ENCODE peak calls at places on chromosomes 1 and 21, in eight cellular contexts. P is HCT116, K is HepG2, F is endothelial cell of umbilical vein, X is GM23338, B is K562, Y is H1, Q is GM12878. J is an unnamed sample.

GRCh38 chr1:98048234-98048633 is 127.4 kb upstream of the DPYD start:
- DNase-seq in P (no peak), K (peak), F (peak), X (peak), B (no peak), Y (peak), Q (no peak), J (peak)

GRCh38 chr1:95029532-95029931 is 43.2 kb downstream of the ALG14 start:
- DNase-seq in P (no peak), K (no peak), F (no peak), X (no peak), B (no peak), Y (no peak), Q (no peak), J (no peak)

GRCh38 chr21:17554120-17554519 is 41.3 kb downstream of the CXADR start:
- DNase-seq in P (no peak), K (no peak), F (no peak), X (no peak), B (no peak), Y (no peak), Q (no peak), J (no peak)

GRCh38 chr1:101203812-101204540 is 32.8 kb upstream of the S1PR1 start:
- DNase-seq in P (no peak), K (no peak), F (peak), X (no peak), B (no peak), Y (no peak), Q (no peak), J (peak)

GRCh38 chr1:237042467-237042891 is 495 bp downstream of the RYR2 start:
- DNase-seq in P (no peak), K (no peak), F (no peak), X (peak), B (no peak), Y (peak), Q (no peak), J (no peak)

GRCh38 chr1:116495534-116495933 is 75.3 kb downstream of the CD58 start:
- DNase-seq in P (no peak), K (no peak), F (no peak), X (no peak), B (no peak), Y (no peak), Q (no peak), J (no peak)

GRCh38 chr1:167627865-167628641 is 2.0 kb upstream of the RCSD1 start:
- DNase-seq in P (no peak), K (peak), F (no peak), X (no peak), B (peak), Y (no peak), Q (peak), J (no peak)

GRCh38 chr1:223393275-223394214 is at the start of gene CCDC185:
- DNase-seq in P (no peak), K (no peak), F (no peak), X (peak), B (no peak), Y (peak), Q (no peak), J (no peak)

GRCh38 chr1:191757003-191757402 is 401.3 kb upstream of the RGS18 start:
- DNase-seq in P (no peak), K (no peak), F (no peak), X (no peak), B (no peak), Y (no peak), Q (no peak), J (peak)

GRCh38 chr1:204348722-204349121 is 11.0 kb downstream of the PLEKHA6 start:
- DNase-seq in P (no peak), K (peak), F (peak), X (peak), B (peak), Y (no peak), Q (no peak), J (no peak)

GRCh38 chr1:59994302-59995198 is 68.0 kb upstream of the CYP2J2 start:
- DNase-seq in P (no peak), K (no peak), F (no peak), X (no peak), B (no peak), Y (no peak), Q (no peak), J (no peak)

GRCh38 chr1:53328490-53329182 is 766 bp upstream of the LRP8 start:
- DNase-seq in P (no peak), K (no peak), F (no peak), X (peak), B (no peak), Y (peak), Q (no peak), J (no peak)

GRCh38 chr1:228363686-228364067 is 43.0 kb downstream of the TRIM11 start:
- DNase-seq in P (no peak), K (no peak), F (no peak), X (no peak), B (no peak), Y (no peak), Q (no peak), J (no peak)

GRCh38 chr1:163673756-163674155 is 352.0 kb downstream of the NUF2 start:
- DNase-seq in P (no peak), K (no peak), F (no peak), X (no peak), B (no peak), Y (no peak), Q (no peak), J (no peak)

GRCh38 chr1:8090241-8090702 is 64.2 kb upstream of the ERRFI1 start:
- DNase-seq in P (no peak), K (no peak), F (peak), X (no peak), B (no peak), Y (no peak), Q (no peak), J (peak)

GRCh38 chr1:178091986-178092745 is 1.7 kb upstream of the RASAL2 start:
- DNase-seq in P (no peak), K (peak), F (no peak), X (no peak), B (no peak), Y (no peak), Q (no peak), J (no peak)

GRCh38 chr1:148263128-148263905 is 111.2 kb upstream of the NBPF11 start:
- DNase-seq in P (peak), K (peak), F (peak), X (peak), B (peak), Y (peak), Q (peak), J (no peak)

GRCh38 chr1:224632381-224632871 is 16.3 kb downstream of the CNIH3 start:
- DNase-seq in P (no peak), K (no peak), F (peak), X (no peak), B (no peak), Y (no peak), Q (no peak), J (no peak)

GRCh38 chr21:34362136-34362444 is 1.7 kb upstream of the KCNE2 start:
- DNase-seq in P (no peak), K (no peak), F (no peak), X (no peak), B (no peak), Y (no peak), Q (no peak), J (no peak)

GRCh38 chr21:28745131-28746055 is 247.3 kb downstream of the LTN1 start:
- DNase-seq in P (peak), K (peak), F (peak), X (peak), B (peak), Y (peak), Q (peak), J (peak)

GRCh38 chr1:59354754-59355337 is 58.0 kb downstream of the FGGY start:
- DNase-seq in P (no peak), K (no peak), F (no peak), X (no peak), B (no peak), Y (no peak), Q (no peak), J (no peak)

GRCh38 chr1:243850368-243851128 is 505 bp upstream of the AKT3 start:
- DNase-seq in P (no peak), K (peak), F (peak), X (peak), B (peak), Y (peak), Q (no peak), J (no peak)
- TF ChIP-seq POLR2AphosphoS5 in P (no peak), K (no peak), F (peak), X (no peak), B (no peak), Y (no peak), Q (no peak), J (no peak)

GRCh38 chr1:212413902-212414327 is 771 bp downstream of the PACC1 start:
- DNase-seq in P (no peak), K (no peak), F (no peak), X (no peak), B (no peak), Y (peak), Q (no peak), J (no peak)

GRCh38 chr1:212414328-212415106 is at the start of gene PACC1:
- DNase-seq in P (peak), K (peak), F (peak), X (peak), B (peak), Y (peak), Q (peak), J (peak)

GRCh38 chr1:212415107-212415841 is 588 bp upstream of the PACC1 start:
- DNase-seq in P (no peak), K (no peak), F (no peak), X (peak), B (peak), Y (peak), Q (no peak), J (no peak)

GRCh38 chr1:212410231-212410825 is 4.4 kb downstream of the PACC1 start:
- DNase-seq in P (no peak), K (peak), F (no peak), X (no peak), B (no peak), Y (no peak), Q (no peak), J (no peak)

DNA sequence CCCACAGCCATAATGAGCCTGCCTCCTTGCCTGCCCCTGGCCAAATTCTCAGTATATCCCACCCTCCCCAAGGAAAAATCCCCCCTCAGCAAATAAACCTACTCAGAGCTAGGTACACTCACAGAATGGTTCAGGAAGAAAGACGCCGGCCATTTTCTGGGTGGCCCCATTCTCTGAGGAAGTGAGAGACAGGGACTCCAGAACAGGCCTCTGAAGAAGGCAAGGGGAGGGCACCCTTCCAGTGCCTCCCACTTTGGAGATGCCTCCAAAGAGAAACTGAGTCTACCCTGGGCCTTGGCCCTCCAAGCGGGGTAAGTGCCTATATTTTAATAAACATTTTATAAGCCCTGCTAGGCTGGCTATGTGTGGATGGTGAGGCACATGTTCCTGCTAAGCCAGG is 2.3 kb downstream of the PACC1 start:
- DNase-seq in P (no peak), K (no peak), F (no peak), X (no peak), B (no peak), Y (no peak), Q (no peak), J (no peak)
- H3K4me3 ChIP-seq in P (no peak), K (no peak), F (no peak), X (no peak), B (no peak), Y (no peak), Q (peak), J (no peak)

GRCh38 chr1:241513378-241513777 is 6.2 kb downstream of the FH start:
- DNase-seq in P (no peak), K (no peak), F (no peak), X (no peak), B (no peak), Y (no peak), Q (no peak), J (no peak)
- TF ChIP-seq EZH2 in P (no peak), K (no peak), F (no peak), X (no peak), B (no peak), Y (no peak), Q (no peak), J (no peak)

GRCh38 chr1:175192630-175193338 is at the start of gene KIAA0040:
- DNase-seq in P (peak), K (peak), F (peak), X (peak), B (peak), Y (peak), Q (no peak), J (no peak)
- TF ChIP-seq POLR2AphosphoS5 in P (peak), K (no peak), F (no peak), X (peak), B (no peak), Y (no peak), Q (no peak), J (no peak)

DNA sequence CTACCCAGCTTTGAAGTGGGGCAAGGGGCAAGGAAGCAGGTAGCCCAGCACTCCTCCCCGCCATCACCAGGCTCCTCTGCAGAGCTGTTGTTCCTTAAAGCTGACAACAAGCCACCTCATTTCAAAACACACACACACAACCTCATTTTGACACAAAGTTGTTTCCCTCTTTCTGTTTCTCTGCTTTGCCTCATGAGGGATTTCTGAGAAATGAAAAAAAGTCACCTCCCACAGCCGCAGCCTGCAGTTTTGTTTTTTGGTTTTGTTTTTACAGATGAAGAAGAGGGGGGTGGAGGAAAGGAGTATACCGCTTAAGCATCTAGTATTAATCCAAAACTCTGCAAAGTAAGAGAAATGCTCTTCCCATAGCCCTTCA is 12.1 kb downstream of the MCL1 start:
- DNase-seq in P (no peak), K (no peak), F (no peak), X (no peak), B (no peak), Y (no peak), Q (peak), J (no peak)
- H3K4me3 ChIP-seq in P (no peak), K (no peak), F (no peak), X (peak), B (no peak), Y (peak), Q (peak), J (no peak)

GRCh38 chr1:156860639-156861423 is at the start of gene NTRK1:
- DNase-seq in P (no peak), K (no peak), F (peak), X (peak), B (peak), Y (peak), Q (no peak), J (no peak)
- TF ChIP-seq EZH2 in P (no peak), K (peak), F (peak), X (peak), B (no peak), Y (peak), Q (no peak), J (no peak)

DNA sequence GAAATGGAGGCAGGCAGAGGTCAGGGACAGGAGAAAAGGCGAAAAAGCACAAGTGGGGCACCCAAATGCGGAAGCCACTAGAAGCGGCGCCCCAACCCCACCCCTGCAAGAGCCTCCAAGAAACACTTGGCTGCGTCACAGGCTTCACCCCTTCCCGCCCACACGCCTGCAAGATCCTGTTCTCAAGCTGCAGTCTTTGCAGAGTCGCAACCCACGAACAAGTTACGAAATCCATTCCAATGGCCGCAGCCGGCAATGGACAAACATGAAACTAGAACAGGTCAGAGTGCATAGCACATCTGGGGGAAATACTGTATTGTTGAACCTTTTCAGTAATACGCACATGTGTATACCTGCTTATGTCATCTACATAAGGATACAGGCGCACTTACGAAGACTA is 103.6 kb downstream of the PSMG1 start:
- DNase-seq in P (no peak), K (peak), F (no peak), X (no peak), B (no peak), Y (no peak), Q (no peak), J (no peak)
- TF ChIP-seq POLR2AphosphoS5 in P (no peak), K (no peak), F (no peak), X (no peak), B (no peak), Y (no peak), Q (no peak), J (no peak)

GRCh38 chr1:112599513-112599912 is 19.4 kb downstream of the ST7L start:
- DNase-seq in P (no peak), K (no peak), F (no peak), X (no peak), B (no peak), Y (no peak), Q (no peak), J (no peak)

GRCh38 chr1:112603012-112603411 is 15.9 kb downstream of the ST7L start:
- DNase-seq in P (no peak), K (no peak), F (no peak), X (no peak), B (no peak), Y (no peak), Q (no peak), J (no peak)

GRCh38 chr1:112605633-112606327 is 13.2 kb downstream of the ST7L start:
- DNase-seq in P (no peak), K (no peak), F (no peak), X (no peak), B (no peak), Y (no peak), Q (no peak), J (no peak)

DNA sequence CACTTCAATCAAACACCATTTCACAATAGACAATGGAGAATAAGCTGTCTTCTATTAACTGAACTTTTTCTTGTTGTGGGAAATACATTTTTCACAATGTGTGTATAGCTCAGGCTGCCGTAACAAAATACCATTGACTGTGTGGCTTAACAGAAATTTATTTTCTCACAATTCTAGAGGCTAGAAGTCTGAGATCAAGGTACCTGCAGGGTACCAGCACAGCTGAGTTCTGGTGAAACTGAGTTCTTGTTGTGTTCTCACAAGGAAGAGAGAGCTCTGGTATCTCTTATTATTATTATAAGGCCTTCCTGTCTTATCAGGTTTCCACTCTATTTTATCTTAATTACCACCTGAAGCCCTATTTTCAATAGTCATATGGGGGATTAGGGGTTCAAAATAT is 15.4 kb downstream of the ST7L start:
- DNase-seq in P (no peak), K (no peak), F (no peak), X (no peak), B (no peak), Y (no peak), Q (no peak), J (no peak)
- H3K4me3 ChIP-seq in P (no peak), K (no peak), F (no peak), X (no peak), B (no peak), Y (no peak), Q (no peak), J (no peak)

DNA sequence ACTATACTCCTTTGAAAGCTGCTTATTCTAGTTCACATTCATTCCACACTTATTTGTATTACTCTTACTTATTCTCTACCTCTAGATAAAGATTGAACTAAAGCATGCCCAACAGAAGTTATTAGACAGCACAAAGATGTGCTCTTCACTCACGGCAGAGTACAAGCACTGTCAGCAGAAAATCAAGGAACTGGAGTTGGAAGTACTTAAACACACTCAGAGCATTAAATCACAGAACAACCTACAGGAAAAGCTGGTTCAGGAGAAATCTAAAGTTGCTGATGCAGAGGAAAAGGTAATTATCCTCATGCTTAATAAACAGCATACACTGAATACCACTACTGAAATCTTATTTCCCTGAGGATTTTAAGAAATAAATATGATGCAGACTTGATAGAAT is 81.3 kb upstream of the PPIH start:
- DNase-seq in P (no peak), K (no peak), F (no peak), X (no peak), B (no peak), Y (no peak), Q (no peak), J (peak)
- TF ChIP-seq EZH2 in P (no peak), K (no peak), F (no peak), X (no peak), B (no peak), Y (no peak), Q (no peak), J (no peak)

GRCh38 chr1:42924249-42925131 is 34.2 kb downstream of the SLC2A1 start:
- DNase-seq in P (peak), K (peak), F (peak), X (peak), B (peak), Y (peak), Q (peak), J (no peak)

GRCh38 chr1:42923367-42924248 is 35.1 kb downstream of the SLC2A1 start:
- DNase-seq in P (no peak), K (no peak), F (no peak), X (no peak), B (no peak), Y (no peak), Q (no peak), J (no peak)

GRCh38 chr1:42926870-42927242 is 31.8 kb downstream of the SLC2A1 start:
- DNase-seq in P (no peak), K (no peak), F (no peak), X (no peak), B (no peak), Y (no peak), Q (no peak), J (no peak)

GRCh38 chr1:42926235-42926869 is 32.3 kb downstream of the SLC2A1 start:
- DNase-seq in P (no peak), K (no peak), F (no peak), X (no peak), B (no peak), Y (no peak), Q (no peak), J (no peak)

DNA sequence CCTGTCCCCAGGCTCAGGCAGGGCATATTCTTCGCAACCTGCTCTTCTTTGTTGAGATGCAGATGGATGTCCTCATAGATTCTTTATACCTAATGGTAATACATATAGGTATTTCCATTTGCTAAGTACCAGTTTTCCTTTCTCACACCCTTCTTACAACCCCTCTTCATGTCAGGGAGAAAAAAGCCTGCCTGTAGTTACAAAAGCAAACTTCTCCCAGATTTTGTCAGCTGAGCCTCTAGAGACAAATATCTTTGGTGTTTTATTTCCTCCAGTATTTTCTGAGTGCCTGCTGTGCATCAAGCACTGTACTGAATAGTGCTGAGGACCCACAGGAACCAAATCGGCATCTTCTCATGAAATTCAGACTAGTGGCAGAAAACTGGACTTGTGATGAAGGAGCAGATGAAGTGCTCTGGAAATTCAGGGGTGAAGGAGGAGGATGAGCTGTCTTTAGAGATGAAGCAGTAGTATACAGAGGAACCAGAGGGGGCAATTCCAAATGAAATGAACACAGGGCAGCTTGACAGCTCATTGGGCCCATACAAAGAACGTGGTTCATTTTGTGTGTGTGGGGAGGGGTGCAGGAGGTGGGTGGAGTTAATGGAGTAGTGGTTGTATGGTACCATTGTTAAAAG is 33.4 kb downstream of the SLC2A1 start:
- DNase-seq in P (no peak), K (no peak), F (peak), X (no peak), B (no peak), Y (peak), Q (no peak), J (no peak)
- TF ChIP-seq POLR2AphosphoS5 in P (no peak), K (peak), F (no peak), X (peak), B (no peak), Y (peak), Q (no peak), J (no peak)

J was measured in SK-N-MC.